ENCODE peak calls at places on chromosomes 12 and 14, in eight cellular contexts. One of them, this sample, is unnamed.

GRCh38 chr12:54030442-54030801 is 2.2 kb downstream of the HOXC6 start:
- DNase-seq in mammary epithelial cell: no peak
- DNase-seq in astrocyte: no peak
- DNase-seq in neural progenitor cell: no peak
- DNase-seq in GM12878: no peak
- DNase-seq in MM.1S: no peak
- DNase-seq in keratinocyte: no peak
- DNase-seq in neuronal stem cell: no peak
- DNase-seq in this sample: no peak

GRCh38 chr12:50690923-50691322 is 73.0 kb upstream of the ATF1 start:
- DNase-seq in mammary epithelial cell: no peak
- DNase-seq in astrocyte: peak
- DNase-seq in neural progenitor cell: no peak
- DNase-seq in GM12878: no peak
- DNase-seq in MM.1S: no peak
- DNase-seq in keratinocyte: no peak
- DNase-seq in neuronal stem cell: no peak
- DNase-seq in this sample: no peak

GRCh38 chr14:85243306-85243705 is 286.6 kb upstream of the FLRT2 start:
- DNase-seq in mammary epithelial cell: no peak
- DNase-seq in astrocyte: no peak
- DNase-seq in neural progenitor cell: no peak
- DNase-seq in GM12878: no peak
- DNase-seq in MM.1S: no peak
- DNase-seq in keratinocyte: no peak
- DNase-seq in neuronal stem cell: no peak
- DNase-seq in this sample: no peak

GRCh38 chr12:3913278-3913677 is 40.1 kb upstream of the PARP11 start:
- DNase-seq in mammary epithelial cell: no peak
- DNase-seq in astrocyte: no peak
- DNase-seq in neural progenitor cell: no peak
- DNase-seq in GM12878: no peak
- DNase-seq in MM.1S: no peak
- DNase-seq in keratinocyte: no peak
- DNase-seq in neuronal stem cell: no peak
- DNase-seq in this sample: no peak

GRCh38 chr14:38880643-38881567 is 222.1 kb downstream of the SEC23A start:
- DNase-seq in mammary epithelial cell: no peak
- DNase-seq in astrocyte: no peak
- DNase-seq in neural progenitor cell: no peak
- DNase-seq in GM12878: no peak
- DNase-seq in MM.1S: no peak
- DNase-seq in keratinocyte: no peak
- DNase-seq in neuronal stem cell: no peak
- DNase-seq in this sample: no peak

GRCh38 chr12:90124289-90124688 is 415.7 kb upstream of the ATP2B1 start:
- DNase-seq in mammary epithelial cell: peak
- DNase-seq in astrocyte: no peak
- DNase-seq in neural progenitor cell: no peak
- DNase-seq in GM12878: no peak
- DNase-seq in MM.1S: no peak
- DNase-seq in keratinocyte: no peak
- DNase-seq in neuronal stem cell: no peak
- DNase-seq in this sample: peak

GRCh38 chr14:55579724-55580400 is at the start of gene KTN1:
- DNase-seq in mammary epithelial cell: peak
- DNase-seq in astrocyte: peak
- DNase-seq in neural progenitor cell: peak
- DNase-seq in GM12878: no peak
- DNase-seq in MM.1S: peak
- DNase-seq in keratinocyte: no peak
- DNase-seq in neuronal stem cell: peak
- DNase-seq in this sample: peak

GRCh38 chr12:123089125-123089524 is 61.8 kb downstream of the PITPNM2 start:
- DNase-seq in mammary epithelial cell: no peak
- DNase-seq in astrocyte: no peak
- DNase-seq in neural progenitor cell: no peak
- DNase-seq in GM12878: no peak
- DNase-seq in MM.1S: no peak
- DNase-seq in keratinocyte: no peak
- DNase-seq in neuronal stem cell: no peak
- DNase-seq in this sample: no peak

GRCh38 chr12:132133952-132134652 is 10.0 kb downstream of the DDX51 start:
- DNase-seq in mammary epithelial cell: no peak
- DNase-seq in astrocyte: no peak
- DNase-seq in neural progenitor cell: peak
- DNase-seq in GM12878: no peak
- DNase-seq in MM.1S: no peak
- DNase-seq in keratinocyte: no peak
- DNase-seq in neuronal stem cell: no peak
- DNase-seq in this sample: no peak

GRCh38 chr12:69896653-69897381 is 71.8 kb downstream of the MYRFL start:
- DNase-seq in mammary epithelial cell: no peak
- DNase-seq in astrocyte: no peak
- DNase-seq in neural progenitor cell: peak
- DNase-seq in GM12878: no peak
- DNase-seq in MM.1S: no peak
- DNase-seq in keratinocyte: no peak
- DNase-seq in neuronal stem cell: no peak
- DNase-seq in this sample: no peak

GRCh38 chr12:47939009-47939601 is 24.3 kb upstream of the TMEM106C start:
- DNase-seq in mammary epithelial cell: no peak
- DNase-seq in astrocyte: no peak
- DNase-seq in neural progenitor cell: no peak
- DNase-seq in GM12878: no peak
- DNase-seq in MM.1S: no peak
- DNase-seq in keratinocyte: no peak
- DNase-seq in neuronal stem cell: no peak
- DNase-seq in this sample: no peak

GRCh38 chr12:32821293-32822089 is 65.8 kb upstream of the YARS2 start:
- DNase-seq in mammary epithelial cell: peak
- DNase-seq in astrocyte: peak
- DNase-seq in neural progenitor cell: no peak
- DNase-seq in GM12878: no peak
- DNase-seq in MM.1S: peak
- DNase-seq in keratinocyte: no peak
- DNase-seq in neuronal stem cell: no peak
- DNase-seq in this sample: no peak

GRCh38 chr12:70719672-70720420 is 82.6 kb upstream of the PTPRB start:
- DNase-seq in mammary epithelial cell: peak
- DNase-seq in astrocyte: peak
- DNase-seq in neural progenitor cell: peak
- DNase-seq in GM12878: no peak
- DNase-seq in MM.1S: peak
- DNase-seq in keratinocyte: no peak
- DNase-seq in neuronal stem cell: peak
- DNase-seq in this sample: peak

GRCh38 chr14:101029668-101030290 is 126.3 kb upstream of the RTL1 start:
- DNase-seq in mammary epithelial cell: no peak
- DNase-seq in astrocyte: no peak
- DNase-seq in neural progenitor cell: no peak
- DNase-seq in GM12878: no peak
- DNase-seq in MM.1S: no peak
- DNase-seq in keratinocyte: no peak
- DNase-seq in neuronal stem cell: no peak
- DNase-seq in this sample: no peak

GRCh38 chr14:68384881-68385280 is 408.0 kb downstream of the ZFP36L1 start:
- DNase-seq in mammary epithelial cell: no peak
- DNase-seq in astrocyte: no peak
- DNase-seq in neural progenitor cell: no peak
- DNase-seq in GM12878: no peak
- DNase-seq in MM.1S: no peak
- DNase-seq in keratinocyte: no peak
- DNase-seq in neuronal stem cell: no peak
- DNase-seq in this sample: no peak

GRCh38 chr12:42145197-42145549 is 499 bp upstream of the GXYLT1 start:
- DNase-seq in mammary epithelial cell: no peak
- DNase-seq in astrocyte: no peak
- DNase-seq in neural progenitor cell: peak
- DNase-seq in GM12878: no peak
- DNase-seq in MM.1S: no peak
- DNase-seq in keratinocyte: no peak
- DNase-seq in neuronal stem cell: peak
- DNase-seq in this sample: peak

DNA sequence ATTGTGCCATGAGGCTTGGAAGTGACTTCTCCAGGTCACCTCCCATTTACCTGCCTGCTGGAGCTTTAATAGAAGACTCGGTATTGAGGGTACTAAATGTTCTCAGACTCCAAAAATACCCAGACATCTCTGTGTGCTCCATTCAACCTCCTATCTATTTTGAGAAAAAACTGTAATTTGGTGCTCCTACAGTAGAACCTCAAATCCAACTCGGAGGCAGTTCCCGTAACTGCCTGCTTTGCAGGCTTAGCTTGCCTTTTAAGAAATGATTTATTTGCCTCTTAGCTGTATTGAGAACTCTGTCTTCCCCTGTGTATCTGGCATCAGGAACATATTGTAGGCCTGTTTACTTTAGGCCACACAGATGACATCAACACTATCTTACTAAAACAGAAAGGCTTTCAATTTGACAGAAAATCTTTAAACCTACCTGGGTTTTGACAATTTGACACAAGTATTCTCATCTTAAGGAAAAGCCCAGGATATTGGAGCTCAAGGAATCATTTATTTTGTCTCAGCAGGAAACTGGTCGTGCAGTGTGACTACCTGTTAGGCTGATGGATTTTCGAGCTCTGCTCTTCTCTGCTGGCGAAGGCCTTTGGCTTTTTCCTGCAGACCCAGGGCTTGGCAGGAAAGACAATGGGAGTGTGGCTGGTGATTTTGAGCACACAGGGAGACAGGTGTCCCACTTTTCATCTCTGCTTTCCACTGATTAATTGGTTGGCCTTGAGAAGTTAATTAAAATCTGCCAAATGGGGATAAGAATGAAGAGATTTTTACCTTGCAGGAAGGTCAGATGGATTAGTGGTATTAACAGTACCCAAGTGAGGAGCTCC is 314.8 kb downstream of the SNAPC1 start:
- DNase-seq in mammary epithelial cell: no peak
- DNase-seq in astrocyte: no peak
- DNase-seq in neural progenitor cell: peak
- DNase-seq in GM12878: no peak
- DNase-seq in MM.1S: no peak
- DNase-seq in keratinocyte: no peak
- DNase-seq in neuronal stem cell: no peak
- DNase-seq in this sample: no peak
- H2AFZ ChIP-seq in mammary epithelial cell: no peak
- H2AFZ ChIP-seq in astrocyte: no peak
- H2AFZ ChIP-seq in neural progenitor cell: no peak
- H2AFZ ChIP-seq in GM12878: no peak
- H2AFZ ChIP-seq in MM.1S: no peak
- H2AFZ ChIP-seq in keratinocyte: no peak
- H2AFZ ChIP-seq in neuronal stem cell: no peak
- H2AFZ ChIP-seq in this sample: peak

DNA sequence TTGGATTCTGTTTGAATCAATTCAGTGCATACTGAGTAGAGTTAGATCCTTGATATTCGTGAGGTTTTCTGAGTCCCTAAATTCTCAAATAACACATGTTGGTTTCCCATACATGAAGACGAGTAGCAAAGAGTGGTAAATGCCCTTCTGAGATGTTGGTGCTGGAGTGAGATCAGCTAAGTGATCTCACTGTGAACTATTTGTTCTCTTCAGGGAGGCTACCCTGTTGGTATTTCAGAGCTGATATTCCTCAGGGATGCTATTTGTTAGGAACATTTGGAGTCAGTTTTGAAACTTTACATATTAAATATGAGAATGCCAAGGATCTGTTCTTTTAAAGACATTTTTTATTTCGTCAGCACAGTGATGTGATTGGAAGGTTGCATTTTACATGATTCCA is 54.7 kb downstream of the SUSD6 start:
- DNase-seq in mammary epithelial cell: no peak
- DNase-seq in astrocyte: no peak
- DNase-seq in neural progenitor cell: no peak
- DNase-seq in GM12878: no peak
- DNase-seq in MM.1S: no peak
- DNase-seq in keratinocyte: no peak
- DNase-seq in neuronal stem cell: no peak
- DNase-seq in this sample: no peak
- H3K4me3 ChIP-seq in mammary epithelial cell: no peak
- H3K4me3 ChIP-seq in astrocyte: no peak
- H3K4me3 ChIP-seq in neural progenitor cell: no peak
- H3K4me3 ChIP-seq in GM12878: no peak
- H3K4me3 ChIP-seq in MM.1S: no peak
- H3K4me3 ChIP-seq in keratinocyte: no peak
- H3K4me3 ChIP-seq in neuronal stem cell: no peak
- H3K4me3 ChIP-seq in this sample: no peak

DNA sequence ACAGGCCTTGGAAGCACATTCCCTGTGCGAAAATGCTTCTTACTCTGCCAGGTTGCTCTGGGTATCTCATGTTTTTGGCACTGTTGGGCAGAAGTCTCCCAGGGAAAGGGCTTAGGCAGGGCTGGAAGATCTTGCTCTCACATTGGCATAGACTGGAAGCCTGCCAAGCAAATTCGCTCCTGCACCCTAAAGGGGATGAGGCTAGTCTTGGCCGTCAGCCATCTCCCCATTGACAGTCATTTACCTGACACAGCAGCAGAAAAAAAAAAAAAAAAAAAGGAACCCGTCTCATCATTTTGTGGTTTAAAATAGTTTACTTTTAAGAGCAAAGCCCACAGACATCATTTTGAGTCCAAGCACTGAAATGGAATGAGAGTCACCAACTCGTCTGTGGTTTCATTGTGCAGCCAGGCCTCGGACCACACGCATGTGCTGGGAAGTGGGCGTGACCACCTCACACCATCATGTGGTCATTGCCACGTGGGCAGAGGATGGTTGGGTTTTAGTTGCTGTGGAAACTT is 84.8 kb downstream of the NRXN3 start:
- DNase-seq in mammary epithelial cell: peak
- DNase-seq in astrocyte: peak
- DNase-seq in neural progenitor cell: no peak
- DNase-seq in GM12878: no peak
- DNase-seq in MM.1S: peak
- DNase-seq in keratinocyte: peak
- DNase-seq in neuronal stem cell: no peak
- DNase-seq in this sample: no peak
- H3K4me2 ChIP-seq in mammary epithelial cell: no peak
- H3K4me2 ChIP-seq in astrocyte: peak
- H3K4me2 ChIP-seq in neural progenitor cell: no peak
- H3K4me2 ChIP-seq in GM12878: no peak
- H3K4me2 ChIP-seq in MM.1S: no peak
- H3K4me2 ChIP-seq in keratinocyte: peak
- H3K4me2 ChIP-seq in neuronal stem cell: no peak
- H3K4me2 ChIP-seq in this sample: no peak

DNA sequence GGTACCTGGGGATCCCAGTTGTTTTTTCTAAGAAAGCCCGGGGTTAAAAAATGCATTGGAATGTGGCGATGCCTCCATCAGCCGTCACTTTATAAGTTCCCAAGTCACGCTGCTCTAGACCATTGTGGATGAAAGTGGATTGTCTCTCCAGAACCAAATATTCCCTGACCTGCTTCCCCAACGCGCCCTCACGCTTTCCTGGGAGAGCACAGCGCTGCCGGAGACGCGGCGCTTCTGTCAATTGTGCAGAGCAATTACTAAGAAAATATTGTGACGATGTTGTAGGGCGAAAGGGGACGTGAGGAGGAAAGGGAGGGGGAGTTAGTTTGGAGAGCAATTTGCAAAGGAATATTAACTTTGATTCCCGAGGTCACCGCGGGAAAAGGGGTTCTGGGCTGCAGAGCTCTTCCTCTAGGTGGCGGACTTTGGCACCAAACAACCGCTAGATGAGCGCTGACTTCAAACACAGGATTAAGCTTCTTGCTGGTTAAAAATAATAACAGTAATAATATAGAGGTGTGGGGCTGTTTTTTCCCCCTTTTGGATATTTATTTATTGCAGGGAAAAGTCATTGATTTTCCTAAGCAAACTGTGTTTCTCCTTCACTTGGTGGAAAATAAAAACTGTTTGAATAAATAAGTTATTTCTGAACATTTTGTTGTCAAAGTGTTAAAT is 9.6 kb upstream of the FOXG1 start:
- DNase-seq in mammary epithelial cell: peak
- DNase-seq in astrocyte: peak
- DNase-seq in neural progenitor cell: peak
- DNase-seq in GM12878: no peak
- DNase-seq in MM.1S: no peak
- DNase-seq in keratinocyte: no peak
- DNase-seq in neuronal stem cell: no peak
- DNase-seq in this sample: peak
- H2AFZ ChIP-seq in mammary epithelial cell: no peak
- H2AFZ ChIP-seq in astrocyte: peak
- H2AFZ ChIP-seq in neural progenitor cell: no peak
- H2AFZ ChIP-seq in GM12878: no peak
- H2AFZ ChIP-seq in MM.1S: no peak
- H2AFZ ChIP-seq in keratinocyte: no peak
- H2AFZ ChIP-seq in neuronal stem cell: no peak
- H2AFZ ChIP-seq in this sample: no peak

This sample was measured in OCI-LY7.